ENCODE peak calls at places on chromosomes 6 and 20, in seven cellular contexts. O, N, Q, M, K, F and J are unnamed samples.

GRCh38 chr6:50608421-50608820 is 104.9 kb upstream of the TFAP2D start:
- DNase-seq in M (no peak), F (no peak), N (no peak), K (no peak), O (no peak), Q (no peak), J (no peak)

GRCh38 chr20:12997128-12997655 is 11.6 kb upstream of the SPTLC3 start:
- DNase-seq in N (no peak), O (no peak), F (no peak), Q (no peak), K (no peak), M (no peak), J (no peak)

GRCh38 chr6:166906376-166907044 is 49.8 kb downstream of the RNASET2 start:
- DNase-seq in M (no peak), N (no peak), F (no peak), K (no peak), O (no peak), Q (no peak), J (no peak)

GRCh38 chr6:163354779-163355431 is 59.6 kb upstream of the QKI start:
- DNase-seq in F (peak; percentile 82), M (no peak), O (no peak), K (no peak), N (peak; percentile 45), Q (no peak), J (peak; percentile 78)

GRCh38 chr6:47769951-47770350 is 11.9 kb upstream of the OPN5 start:
- DNase-seq in Q (no peak), M (no peak), F (no peak), N (no peak), O (no peak), K (no peak), J (no peak)

GRCh38 chr6:160972111-160972510 is 19.5 kb upstream of the MAP3K4 start:
- DNase-seq in N (no peak), K (no peak), M (no peak), F (no peak), O (no peak), Q (no peak), J (peak; percentile 11)

GRCh38 chr20:31630187-31630790 is 7.4 kb upstream of the COX4I2 start:
- DNase-seq in K (no peak), N (no peak), M (no peak), Q (no peak), O (no peak), F (no peak), J (no peak)

GRCh38 chr6:148430897-148431296 is 88.3 kb downstream of the SASH1 start:
- DNase-seq in K (no peak), F (no peak), Q (no peak), N (no peak), M (no peak), O (no peak), J (no peak)

GRCh38 chr20:31974975-31975481 is 7.1 kb downstream of the XKR7 start:
- DNase-seq in N (no peak), F (no peak), M (peak; percentile 43), O (no peak), Q (no peak), K (no peak), J (peak; percentile 34)

GRCh38 chr20:44800398-44801046 is 9.8 kb downstream of the RIMS4 start:
- DNase-seq in M (peak; percentile 63), N (peak; percentile 36), F (no peak), O (no peak), Q (peak; percentile 25), K (no peak), J (peak; percentile 38)

GRCh38 chr20:22796465-22797077 is 212.2 kb upstream of the FOXA2 start:
- DNase-seq in M (no peak), O (peak; percentile 41), K (no peak), F (no peak), N (no peak), Q (no peak), J (no peak)

GRCh38 chr6:125611573-125612399 is 137.6 kb upstream of the HEY2 start:
- DNase-seq in N (no peak), Q (no peak), M (peak; percentile 18), K (no peak), O (no peak), F (peak; percentile 96), J (no peak)

GRCh38 chr6:11315743-11316437 is 83.4 kb upstream of the NEDD9 start:
- DNase-seq in N (no peak), Q (no peak), O (peak; percentile 95), M (no peak), K (peak; percentile 1), F (peak; percentile 95), J (no peak)

GRCh38 chr6:14066782-14067406 is 50.7 kb upstream of the CD83 start:
- DNase-seq in O (peak; percentile 65), N (peak; percentile 67), Q (peak; percentile 55), K (peak; percentile 68), F (peak; percentile 61), M (no peak), J (peak; percentile 74)

GRCh38 chr6:119210596-119210995 is 132.1 kb upstream of the FAM184A start:
- DNase-seq in Q (no peak), K (no peak), O (no peak), F (no peak), M (no peak), N (no peak), J (no peak)

GRCh38 chr20:5205348-5206210 is 78.8 kb downstream of the CDS2 start:
- DNase-seq in O (peak; percentile 82), K (peak; percentile 33), M (peak; percentile 87), Q (peak; percentile 80), F (peak; percentile 78), N (peak; percentile 83), J (peak; percentile 79)
- TF ChIP-seq MAX in O (no peak), K (no peak), M (no peak), Q (no peak), F (no peak), N (no peak), J (peak; percentile 12)

DNA sequence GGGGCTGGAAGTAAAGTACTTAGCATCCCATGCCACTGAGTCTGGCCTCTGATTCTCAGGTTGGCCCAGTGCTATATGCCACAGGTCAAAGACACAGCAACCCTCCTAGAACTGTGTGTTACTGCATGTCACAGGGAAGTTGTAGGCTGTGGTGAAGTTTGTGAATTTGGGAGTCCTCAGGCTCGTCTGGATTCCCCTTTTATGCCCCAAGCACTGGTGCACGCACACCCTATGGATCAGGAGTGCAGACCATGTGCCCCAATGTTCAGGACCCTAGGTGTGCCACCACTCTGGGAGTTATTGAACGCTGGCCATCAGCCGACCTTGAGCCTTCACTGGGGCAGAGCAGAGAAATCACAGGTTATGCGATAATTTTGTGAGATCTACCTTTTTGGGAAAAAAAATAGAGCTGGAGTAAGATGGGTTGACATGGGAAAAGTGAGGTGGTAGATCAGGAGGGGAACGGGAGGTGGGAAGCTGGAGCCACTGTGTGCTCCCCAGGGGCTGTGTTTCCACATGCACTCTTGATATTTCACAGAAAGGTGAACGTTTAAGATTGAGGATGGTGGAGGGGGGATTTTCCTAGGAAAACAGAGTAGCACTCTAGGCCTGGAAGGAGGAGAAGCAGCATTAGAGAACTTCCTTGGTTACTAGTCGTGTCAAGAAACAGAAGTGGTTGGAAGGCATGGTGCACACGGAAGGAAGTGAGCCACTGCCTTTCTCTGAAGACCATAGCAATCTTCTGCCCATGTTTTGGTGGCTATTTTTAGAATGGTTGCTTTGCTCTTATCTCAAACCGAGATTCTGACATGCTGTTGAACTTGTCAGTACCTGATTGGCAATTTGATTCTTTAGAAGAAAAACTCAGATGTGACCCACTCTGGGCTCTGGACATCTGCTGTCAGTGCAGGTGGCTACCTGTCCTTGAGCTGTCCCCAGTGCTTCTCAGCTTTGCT is 44.1 kb downstream of the DUSP22 start:
- DNase-seq in O (no peak), M (no peak), Q (no peak), K (no peak), N (no peak), F (no peak), J (peak; percentile 83)
- TF ChIP-seq MAX in O (no peak), M (no peak), Q (no peak), K (no peak), N (no peak), F (no peak), J (peak; percentile 62)

GRCh38 chr6:83257791-83258190 is 64.6 kb downstream of the RWDD2A start:
- DNase-seq in F (no peak), K (no peak), O (no peak), M (no peak), N (no peak), Q (no peak), J (no peak)

GRCh38 chr6:83252717-83253116 is 59.6 kb downstream of the RWDD2A start:
- DNase-seq in M (no peak), O (no peak), N (no peak), Q (no peak), K (no peak), F (peak; percentile 16), J (no peak)

GRCh38 chr6:83260577-83260976 is 67.4 kb downstream of the RWDD2A start:
- DNase-seq in M (no peak), N (no peak), K (no peak), F (no peak), Q (no peak), O (no peak), J (no peak)

DNA sequence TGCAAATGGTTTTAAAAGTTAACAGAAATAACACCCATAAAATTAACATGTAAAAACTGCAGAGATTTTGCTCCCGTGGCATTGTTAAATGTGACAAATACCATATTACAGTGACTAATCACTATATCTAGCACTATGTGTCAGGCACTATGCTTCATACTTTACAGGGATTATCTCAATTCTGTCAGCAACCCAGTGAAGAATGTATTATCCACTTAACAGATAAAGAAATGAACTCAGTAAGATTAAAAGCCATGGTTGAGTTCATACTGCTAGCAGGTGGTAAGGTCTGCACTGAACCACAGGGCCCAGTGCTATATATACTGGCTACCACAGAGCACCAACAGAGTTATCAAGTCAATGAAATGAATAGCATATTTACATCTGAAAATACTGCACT is 65.4 kb downstream of the RWDD2A start:
- DNase-seq in F (no peak), K (no peak), O (no peak), Q (no peak), N (no peak), M (no peak), J (no peak)
- TF ChIP-seq MAX in F (no peak), K (no peak), O (no peak), Q (no peak), N (no peak), M (no peak), J (no peak)

DNA sequence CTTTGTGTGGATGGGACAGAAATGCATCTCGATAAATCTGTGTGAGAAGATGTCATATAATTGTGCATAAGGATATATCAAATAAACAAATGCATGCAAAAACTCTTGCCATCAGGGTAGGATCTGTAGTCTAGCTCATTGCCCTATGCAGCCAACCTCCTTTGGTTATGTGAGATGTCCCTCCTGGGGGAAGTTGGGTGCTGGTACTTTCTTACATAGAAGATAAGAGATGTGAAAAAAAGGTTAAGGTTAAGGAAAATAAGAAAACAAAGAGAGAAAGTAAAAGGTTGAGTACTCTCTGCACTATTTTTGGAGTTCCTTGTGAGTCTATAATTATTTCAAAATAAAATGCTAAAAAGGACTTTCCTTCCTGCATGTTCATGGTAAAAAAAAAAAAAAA is 30.4 kb downstream of the ZDHHC14 start:
- DNase-seq in O (no peak), M (no peak), N (no peak), Q (no peak), K (no peak), F (no peak), J (no peak)
- TF ChIP-seq MAX in O (no peak), M (no peak), N (no peak), Q (no peak), K (no peak), F (no peak), J (no peak)

GRCh38 chr6:17269840-17270239 is 11.3 kb upstream of the RBM24 start:
- DNase-seq in N (no peak), M (no peak), Q (no peak), F (no peak), K (no peak), O (peak; percentile 17), J (no peak)
- TF ChIP-seq MAX in N (no peak), M (no peak), Q (no peak), F (no peak), K (no peak), O (no peak), J (no peak)